ENCODE peak calls at places on chromosome 10, in ten cellular contexts. S, K, C, L, U, J, I, F, D and E are unnamed samples.

GRCh38 chr10:78359641-78360091 is 326.0 kb downstream of the RPS24 start:
- DNase-seq in S (no peak), K (no peak), C (no peak), L (no peak), U (no peak), J (no peak), I (no peak), F (no peak), D (no peak), E (no peak)

GRCh38 chr10:102611514-102612095 is 32.7 kb upstream of the TRIM8 start:
- DNase-seq in S (peak; percentile 33), K (no peak), C (peak; percentile 71), L (peak; percentile 19), U (no peak), J (no peak), I (no peak), F (no peak), D (no peak), E (peak; percentile 71)

GRCh38 chr10:6928531-6929080 is 348.5 kb upstream of the PRKCQ start:
- DNase-seq in S (no peak), K (no peak), C (peak; percentile 4), L (no peak), U (no peak), J (peak; percentile 5), I (no peak), F (no peak), D (peak; percentile 31), E (no peak)

GRCh38 chr10:102420443-102420809 is 210 bp upstream of the FBXL15 start:
- DNase-seq in S (no peak), K (no peak), C (peak; percentile 92), L (peak; percentile 93), U (no peak), J (no peak), I (no peak), F (no peak), D (no peak), E (no peak)

GRCh38 chr10:18822156-18822555 is 162.9 kb downstream of the ARL5B start:
- DNase-seq in S (no peak), K (no peak), C (peak; percentile 10), L (no peak), U (no peak), J (no peak), I (no peak), F (no peak), D (peak; percentile 33), E (no peak)

GRCh38 chr10:95279042-95279820 is 11.6 kb downstream of the PDLIM1 start:
- DNase-seq in S (peak; percentile 62), K (no peak), C (peak; percentile 93), L (no peak), U (no peak), J (no peak), I (no peak), F (no peak), D (no peak), E (no peak)

GRCh38 chr10:91247360-91248111 is 27.1 kb downstream of the PCGF5 start:
- DNase-seq in S (no peak), K (no peak), C (peak; percentile 57), L (no peak), U (no peak), J (no peak), I (no peak), F (no peak), D (no peak), E (no peak)

GRCh38 chr10:132146941-132147915 is 39.5 kb upstream of the DPYSL4 start:
- DNase-seq in S (no peak), K (no peak), C (no peak), L (no peak), U (no peak), J (no peak), I (peak; percentile 32), F (peak; percentile 10), D (no peak), E (peak; percentile 64)

GRCh38 chr10:99958287-99958686 is 51.5 kb downstream of the DNMBP start:
- DNase-seq in S (no peak), K (no peak), C (peak; percentile 48), L (no peak), U (no peak), J (no peak), I (no peak), F (no peak), D (no peak), E (no peak)

GRCh38 chr10:71036279-71036535 is 147.8 kb upstream of the PCBD1 start:
- DNase-seq in S (no peak), K (no peak), C (no peak), L (no peak), U (no peak), J (no peak), I (no peak), F (no peak), D (no peak), E (no peak)

DNA sequence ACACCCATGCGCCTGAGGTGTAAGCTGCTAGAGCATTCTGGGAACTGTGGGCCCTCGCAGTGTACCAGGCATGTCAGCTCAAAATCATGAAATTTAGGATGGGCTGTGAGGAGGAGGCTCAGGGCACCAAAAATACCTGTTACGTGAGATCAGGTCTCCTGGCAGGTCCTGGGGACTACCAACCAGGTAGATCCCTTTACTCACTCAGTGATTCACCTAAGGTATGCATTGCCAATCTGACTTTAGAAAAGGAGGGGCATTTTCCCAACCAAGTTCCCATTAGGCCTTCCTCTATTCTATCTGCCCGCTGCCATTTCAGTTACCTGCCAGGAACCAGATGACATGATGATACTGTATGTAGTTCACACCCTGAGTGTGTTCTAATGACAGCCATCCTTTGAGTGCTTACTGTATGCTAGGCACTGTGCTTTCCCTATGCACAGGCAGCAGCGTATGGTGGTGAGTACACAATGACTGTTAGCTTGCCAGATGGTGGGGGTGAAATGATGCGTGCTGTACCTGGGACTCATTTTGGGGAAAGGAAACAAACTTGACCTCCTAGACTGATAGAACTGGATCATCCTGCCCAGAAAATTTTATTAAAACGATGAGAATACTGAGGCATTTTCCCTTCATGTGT is 62.0 kb downstream of the CFAP58 start:
- DNase-seq in S (peak; percentile 35), K (no peak), C (no peak), L (no peak), U (no peak), J (no peak), I (no peak), F (no peak), D (no peak), E (no peak)
- H3K4me3 ChIP-seq in S (no peak overlapping the region), K (no peak overlapping the region), C (no peak overlapping the region), L (no peak overlapping the region), U (no peak overlapping the region), J (no peak overlapping the region), I (no peak overlapping the region), F (no peak overlapping the region), D (no peak overlapping the region), E (no peak overlapping the region)

DNA sequence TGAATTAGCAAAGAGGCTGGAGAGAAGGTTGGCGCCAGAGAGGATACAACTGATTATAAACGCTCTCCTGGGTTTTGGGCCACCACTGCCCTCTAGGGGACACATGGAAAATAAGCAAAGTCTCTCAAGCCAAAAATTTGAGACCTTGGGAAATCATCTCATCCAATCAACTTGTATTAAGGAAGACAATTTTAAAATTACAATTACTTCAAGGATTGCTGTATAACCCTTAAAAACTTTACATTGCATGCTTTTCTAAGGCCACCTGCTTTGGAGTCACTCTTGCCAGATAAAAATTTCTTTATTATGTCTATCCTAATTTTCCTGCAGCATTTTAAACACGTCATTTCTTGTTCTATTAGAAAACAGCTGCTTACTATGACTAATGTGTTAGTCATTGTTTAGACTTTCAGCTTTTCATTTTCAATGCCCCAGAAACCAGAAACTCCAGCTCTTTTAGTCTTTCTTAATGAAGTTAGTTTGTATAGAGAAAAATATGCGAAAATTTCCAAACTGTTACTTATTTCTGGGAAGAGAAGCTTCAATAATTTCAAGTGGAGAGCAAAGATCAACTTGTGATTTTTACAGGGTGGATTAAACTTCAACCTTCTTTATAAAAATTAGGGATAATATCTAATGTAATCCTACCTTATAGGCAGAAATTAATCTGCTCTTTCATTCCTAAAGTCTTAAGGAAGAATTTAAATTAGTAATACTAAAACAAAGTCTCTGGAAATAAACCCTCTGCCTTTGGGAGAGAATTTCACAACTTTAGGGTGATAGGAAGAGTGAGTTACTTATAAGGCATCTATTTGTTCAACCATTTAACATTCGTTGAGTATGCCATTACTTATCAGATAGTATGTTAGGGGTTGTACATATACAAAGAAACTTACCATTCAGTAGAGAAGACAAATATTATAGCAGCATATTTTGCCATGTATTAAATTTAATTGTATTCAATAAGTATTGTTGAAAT is 20.6 kb upstream of the RHOBTB1 start:
- DNase-seq in S (peak; percentile 82), K (peak; percentile 50), C (peak; percentile 90), L (peak; percentile 75), U (peak; percentile 72), J (peak; percentile 9), I (peak; percentile 63), F (peak; percentile 58), D (peak; percentile 63), E (peak; percentile 70)
- H3K27ac ChIP-seq in S (peak overlapping the region; percentile 86), K (no peak overlapping the region), C (peak overlapping the region; percentile 85), L (peak overlapping the region; percentile 10), U (peak overlapping the region; percentile 65), J (no peak overlapping the region), I (no peak overlapping the region), F (peak overlapping the region; percentile 51), D (no peak overlapping the region), E (no peak overlapping the region)

DNA sequence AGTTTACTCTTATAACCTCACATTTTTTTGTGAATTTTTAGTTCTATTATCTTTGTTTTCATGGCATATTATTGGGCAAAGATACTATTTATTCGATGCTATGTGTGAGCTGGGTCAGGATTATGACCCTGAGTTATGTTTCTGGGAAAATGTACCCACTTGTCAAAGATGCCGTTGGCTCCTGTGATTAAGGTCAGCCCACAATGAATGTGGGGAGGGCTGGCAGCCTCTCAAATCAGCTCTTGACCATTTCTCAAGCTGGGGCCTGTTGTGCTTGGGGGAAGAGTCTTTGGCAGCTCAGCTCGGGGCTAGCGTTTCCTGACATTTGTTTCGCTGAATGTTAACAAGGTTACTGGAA is 97.5 kb downstream of the TCF7L2 start:
- DNase-seq in S (peak; percentile 80), K (no peak), C (no peak), L (no peak), U (no peak), J (no peak), I (no peak), F (no peak), D (no peak), E (peak; percentile 82)
- H3K4me1 ChIP-seq in S (peaks cover 38% of the 10 kb centered on the region), K (peaks cover 15% of the 10 kb centered on the region), C (peaks cover 53% of the 10 kb centered on the region), L (no peaks in the 10 kb centered on the region), U (peaks cover 8% of the 10 kb centered on the region), J (peaks cover 19% of the 10 kb centered on the region), I (peaks cover 3% of the 10 kb centered on the region), F (peaks cover 39% of the 10 kb centered on the region), D (peaks cover 37% of the 10 kb centered on the region), E (peaks cover 14% of the 10 kb centered on the region)

GRCh38 chr10:21832751-21833150 is 170.8 kb downstream of the DNAJC1 start:
- DNase-seq in S (no peak), K (no peak), C (no peak), L (no peak), U (no peak), J (no peak), I (no peak), F (no peak), D (no peak), E (no peak)
- H3K4me3 ChIP-seq in S (no peak overlapping the region), K (no peak overlapping the region), C (no peak overlapping the region), L (no peak overlapping the region), U (no peak overlapping the region), J (no peak overlapping the region), I (no peak overlapping the region), F (no peak overlapping the region), D (no peak overlapping the region), E (no peak overlapping the region)

GRCh38 chr10:84755311-84755710 is 426.9 kb downstream of the CCSER2 start:
- DNase-seq in S (no peak), K (no peak), C (no peak), L (no peak), U (no peak), J (no peak), I (no peak), F (no peak), D (no peak), E (no peak)
- H3K27ac ChIP-seq in S (no peak overlapping the region), K (no peak overlapping the region), C (no peak overlapping the region), L (no peak overlapping the region), U (no peak overlapping the region), J (no peak overlapping the region), I (no peak overlapping the region), F (no peak overlapping the region), D (no peak overlapping the region), E (no peak overlapping the region)